ENCODE peak calls at places on chromosome 3, in ten cellular contexts. U is psoas muscle; I is progenitor cell of endocrine pancreas; H is cardiac muscle cell; M is tibial nerve; X is AG09319; E is activated CD8-positive, alpha-beta T cell treated with anti-CD3 and anti-CD28 coated beads for 36 hours; N is mucosa of descending colon; K is vagina; D is RWPE2. W is an unnamed sample.

GRCh38 chr3:51642462-51642861 is 28.6 kb upstream of the TEX264 start:
- DNase-seq in M (no peak), K (no peak), N (no peak), U (no peak), X (no peak), E (no peak), H (peak; percentile 43), I (no peak), D (no peak), W (no peak)

GRCh38 chr3:26114851-26115250 is 325.0 kb downstream of the OXSM start:
- DNase-seq in H (no peak), K (no peak), D (no peak), I (no peak), N (no peak), E (no peak), X (no peak), U (no peak), M (no peak), W (no peak)

GRCh38 chr3:43255675-43256074 is 30.7 kb upstream of the SNRK start:
- DNase-seq in N (no peak), U (no peak), K (no peak), M (no peak), D (no peak), E (no peak), H (no peak), X (no peak), I (no peak), W (no peak)

GRCh38 chr3:46089237-46090011 is 62.1 kb upstream of the XCR1 start:
- DNase-seq in D (no peak), E (peak; percentile 55), X (peak; percentile 79), I (no peak), K (no peak), N (peak; percentile 55), H (peak; percentile 83), M (peak; percentile 43), U (peak; percentile 72), W (peak; percentile 71)

GRCh38 chr3:160193644-160194192 is 31.5 kb upstream of the C3orf80 start:
- DNase-seq in E (no peak), D (no peak), I (no peak), K (no peak), X (no peak), N (no peak), U (no peak), M (no peak), H (no peak), W (no peak)

GRCh38 chr3:27456554-27456953 is 27.6 kb downstream of the SLC4A7 start:
- DNase-seq in U (no peak), H (peak; percentile 27), K (no peak), N (no peak), E (no peak), I (no peak), X (no peak), M (no peak), D (no peak), W (no peak)

GRCh38 chr3:175432338-175433025 is 573.3 kb downstream of the NAALADL2 start:
- DNase-seq in K (no peak), D (no peak), I (no peak), E (no peak), N (no peak), H (peak; percentile 83), M (no peak), U (no peak), X (peak; percentile 39), W (no peak)

GRCh38 chr3:99211309-99211708 is 309.8 kb upstream of the DCBLD2 start:
- DNase-seq in N (no peak), E (no peak), D (no peak), H (no peak), M (no peak), K (no peak), X (no peak), I (no peak), U (no peak), W (no peak)

GRCh38 chr3:81645248-81645647 is 116.2 kb downstream of the GBE1 start:
- DNase-seq in N (no peak), D (no peak), I (no peak), X (no peak), U (no peak), K (no peak), M (no peak), H (no peak), E (no peak), W (no peak)

GRCh38 chr3:81638480-81638879 is 123.0 kb downstream of the GBE1 start:
- DNase-seq in N (no peak), X (no peak), D (no peak), M (no peak), K (no peak), E (no peak), I (no peak), H (no peak), U (no peak), W (no peak)

DNA sequence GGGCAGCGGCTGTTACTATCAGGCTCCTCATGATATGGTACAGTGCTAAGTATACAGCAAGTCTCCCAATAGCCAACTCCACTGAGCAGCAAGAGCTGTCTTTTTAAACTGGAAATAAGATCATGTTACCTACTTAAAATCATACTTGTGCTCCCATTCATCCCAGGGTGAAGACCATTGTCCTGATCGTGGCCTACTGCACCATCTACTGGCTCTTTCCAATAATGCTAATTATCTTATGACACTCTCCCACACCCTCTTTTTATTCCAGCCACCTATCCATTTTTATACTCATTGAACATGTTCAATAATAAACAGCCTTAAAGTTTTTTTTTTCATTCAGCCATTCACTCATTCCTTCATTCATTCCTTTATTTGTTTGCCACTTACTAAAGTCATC is 117.7 kb downstream of the GBE1 start:
- DNase-seq in I (no peak), N (peak; percentile 33), M (no peak), D (no peak), U (no peak), X (no peak), E (no peak), K (no peak), H (peak; percentile 60), W (no peak)
- TF ChIP-seq CTCF in I (peak; percentile 37), N (no peak), M (no peak), D (peak; percentile 40), U (peak; percentile 13), X (peak; percentile 30), E (no peak), K (no peak), H (peak; percentile 38), W (no peak)

GRCh38 chr3:32392530-32393302 is 1.1 kb downstream of the CMTM7 start:
- DNase-seq in U (peak; percentile 63), D (no peak), N (peak; percentile 30), I (no peak), M (no peak), H (peak; percentile 80), K (no peak), X (no peak), E (peak; percentile 50), W (peak; percentile 29)

GRCh38 chr3:32395451-32395970 is 3.9 kb downstream of the CMTM7 start:
- DNase-seq in N (no peak), I (no peak), D (no peak), E (no peak), U (no peak), K (no peak), H (peak; percentile 52), M (no peak), X (no peak), W (no peak)

GRCh38 chr3:32387512-32387911 is 4.1 kb upstream of the CMTM7 start:
- DNase-seq in H (no peak), D (no peak), X (no peak), I (no peak), U (no peak), M (no peak), E (no peak), K (no peak), N (no peak), W (no peak)

DNA sequence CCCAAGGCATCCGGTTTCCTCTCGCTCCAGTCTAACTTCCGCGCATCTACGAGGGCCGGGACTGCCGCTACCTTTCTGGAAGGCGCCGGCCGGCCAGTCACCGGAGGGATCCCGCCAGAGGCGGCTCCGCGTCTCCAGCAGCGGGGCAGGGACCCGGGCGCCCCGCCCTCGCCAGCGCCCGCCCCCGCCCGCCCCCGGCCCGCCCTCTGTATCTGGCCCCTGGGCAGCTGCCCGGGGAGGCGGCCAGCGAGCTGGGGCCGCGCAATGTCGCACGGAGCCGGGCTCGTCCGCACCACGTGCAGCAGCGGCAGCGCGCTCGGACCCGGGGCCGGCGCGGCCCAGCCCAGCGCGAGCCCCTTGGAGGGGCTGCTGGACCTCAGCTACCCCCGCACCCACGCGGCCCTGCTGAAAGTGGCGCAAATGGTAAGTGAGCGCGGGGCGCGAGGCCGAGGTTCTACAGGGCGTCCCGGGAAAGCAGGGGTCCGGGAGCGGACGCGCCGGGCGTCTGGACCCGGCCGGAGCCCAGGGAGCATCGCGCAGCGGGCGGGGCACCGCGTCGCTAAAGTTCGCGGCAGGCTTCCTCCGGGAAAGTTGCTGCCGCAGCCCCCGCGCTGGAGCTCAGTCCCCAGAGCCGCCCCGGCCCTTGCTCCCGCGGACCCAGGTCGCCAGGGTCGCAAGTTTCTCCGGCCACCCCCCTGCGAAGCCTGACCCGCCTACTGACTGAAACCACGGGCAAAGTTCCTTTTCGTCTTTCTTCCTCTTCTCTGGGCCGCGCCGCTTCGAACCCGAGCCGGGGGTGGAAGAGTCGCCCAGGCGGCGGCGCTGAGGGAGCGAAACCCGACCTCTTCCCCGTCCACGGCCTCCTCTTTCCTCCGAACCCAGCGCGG is at the start of gene CMTM7:
- DNase-seq in M (no peak), D (peak; percentile 83), E (peak; percentile 48), U (peak; percentile 79), X (no peak), K (no peak), I (peak; percentile 46), N (peak; percentile 63), H (peak; percentile 75), W (peak; percentile 59)
- TF ChIP-seq CTCF in M (no peak), D (peak; percentile 6), E (no peak), U (no peak), X (peak; percentile 0), K (no peak), I (peak; percentile 9), N (no peak), H (peak; percentile 7), W (peak; percentile 17)

GRCh38 chr3:154422694-154423093 is 7.3 kb downstream of the GPR149 start:
- DNase-seq in N (no peak), H (no peak), I (no peak), X (no peak), K (no peak), U (no peak), E (no peak), D (no peak), M (no peak), W (no peak)

GRCh38 chr3:154427685-154428291 is 2.2 kb downstream of the GPR149 start:
- DNase-seq in H (no peak), K (no peak), D (no peak), U (no peak), N (no peak), E (no peak), M (no peak), X (no peak), I (no peak), W (no peak)

GRCh38 chr3:154431043-154431442 is 1.1 kb upstream of the GPR149 start:
- DNase-seq in U (no peak), D (no peak), N (no peak), H (no peak), I (no peak), K (no peak), M (no peak), E (no peak), X (no peak), W (no peak)

GRCh38 chr3:154430014-154430413 is at the start of gene GPR149:
- DNase-seq in M (no peak), D (no peak), X (no peak), U (no peak), I (no peak), N (no peak), K (no peak), H (no peak), E (no peak), W (no peak)

GRCh38 chr3:154428369-154429206 is 1.4 kb downstream of the GPR149 start:
- DNase-seq in U (no peak), E (no peak), H (no peak), M (no peak), X (no peak), D (peak; percentile 35), K (no peak), N (no peak), I (peak; percentile 13), W (no peak)
- TF ChIP-seq CTCF in U (no peak), E (no peak), H (no peak), M (no peak), X (no peak), D (no peak), K (no peak), N (no peak), I (peak; percentile 15), W (no peak)

GRCh38 chr3:120567370-120568197 is 28.6 kb upstream of the NDUFB4 start:
- DNase-seq in I (no peak), E (peak; percentile 15), U (no peak), H (peak; percentile 72), X (no peak), M (no peak), N (peak; percentile 52), K (no peak), D (no peak), W (no peak)
- TF ChIP-seq CTCF in I (peak; percentile 37), E (peak; percentile 22), U (peak; percentile 23), H (peak; percentile 58), X (peak; percentile 52), M (peak; percentile 17), N (no peak), K (no peak), D (peak; percentile 52), W (peak; percentile 42)

W was measured in GM10248.